ENCODE peak calls at places on chromosomes 2 and 18, in four cellular contexts. S, H, M and V are unnamed samples.

GRCh38 chr2:151827564-151828142 is 568 bp downstream of the ARL5A start:
- DNase-seq in S (no peak), H (peak; percentile 28), M (peak; percentile 31), V (peak; percentile 25)

GRCh38 chr2:23760746-23761145 is 166.2 kb downstream of the ATAD2B start:
- DNase-seq in S (no peak), H (peak; percentile 84), M (peak; percentile 79), V (no peak)

GRCh38 chr2:216880509-216881184 is 20.8 kb upstream of the TNP1 start:
- DNase-seq in S (no peak), H (peak; percentile 23), M (peak; percentile 3), V (peak; percentile 66)

GRCh38 chr2:33291278-33292013 is 185.0 kb upstream of the RASGRP3 start:
- DNase-seq in S (no peak), H (peak; percentile 72), M (peak; percentile 90), V (no peak)

GRCh38 chr18:60198063-60198462 is 174.5 kb downstream of the MC4R start:
- DNase-seq in S (no peak), H (peak; percentile 6), M (no peak), V (no peak)

GRCh38 chr2:59174536-59175243 is 933.6 kb upstream of the FANCL start:
- DNase-seq in S (no peak), H (no peak), M (no peak), V (no peak)

GRCh38 chr2:220660277-220661155 is 911.6 kb downstream of the EPHA4 start:
- DNase-seq in S (no peak), H (no peak), M (no peak), V (no peak)

GRCh38 chr18:8930990-8931648 is 171.4 kb upstream of the NDUFV2 start:
- DNase-seq in S (no peak), H (peak; percentile 56), M (no peak), V (no peak)

DNA sequence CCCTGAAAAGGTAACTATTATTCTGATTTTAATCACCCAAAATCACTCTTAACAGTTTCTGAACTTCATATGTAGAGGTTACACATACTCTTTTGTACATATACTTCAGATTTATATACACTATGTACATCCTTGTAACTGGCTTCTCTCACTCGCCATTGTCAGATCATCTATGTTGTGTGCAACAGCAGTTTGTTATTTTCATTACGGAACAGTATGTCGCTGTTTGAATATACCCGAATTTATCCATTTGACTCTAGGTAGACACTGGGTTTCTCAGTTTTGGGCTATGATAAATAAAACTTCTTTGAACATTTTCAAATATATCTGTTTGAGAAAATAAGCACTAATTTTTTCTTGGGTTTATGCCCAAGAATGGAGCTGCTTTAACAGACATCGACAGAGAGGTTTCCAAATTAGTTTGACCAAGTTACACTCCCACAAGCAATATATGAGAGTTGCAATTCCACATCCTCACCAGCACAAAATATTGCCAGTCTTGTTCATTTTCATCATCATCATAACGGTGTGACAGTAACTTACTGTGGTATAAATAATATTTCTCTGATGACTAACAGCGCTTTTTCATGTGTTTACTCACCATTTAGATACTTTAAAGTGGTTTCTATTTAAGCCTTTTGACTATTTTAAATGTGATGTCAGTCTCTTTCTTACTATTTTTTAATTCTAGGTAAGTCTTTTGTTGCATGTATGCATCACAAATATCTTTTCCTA is 80.9 kb downstream of the SMC6 start:
- DNase-seq in S (peak; percentile 59), H (peak; percentile 73), M (peak; percentile 65), V (no peak)
- TF ChIP-seq CTCF in S (no peak), H (peak; percentile 13), M (no peak), V (no peak)

GRCh38 chr2:128277961-128278681 is 40.5 kb downstream of the HS6ST1 start:
- DNase-seq in S (no peak), H (no peak), M (no peak), V (no peak)
- TF ChIP-seq CTCF in S (no peak), H (no peak), M (no peak), V (no peak)

GRCh38 chr2:3780477-3781402 is 77.4 kb downstream of the DCDC2C start:
- DNase-seq in S (no peak), H (peak; percentile 92), M (peak; percentile 28), V (peak; percentile 85)
- TF ChIP-seq CTCF in S (peak; percentile 51), H (peak; percentile 97), M (peak; percentile 69), V (peak; percentile 55)

DNA sequence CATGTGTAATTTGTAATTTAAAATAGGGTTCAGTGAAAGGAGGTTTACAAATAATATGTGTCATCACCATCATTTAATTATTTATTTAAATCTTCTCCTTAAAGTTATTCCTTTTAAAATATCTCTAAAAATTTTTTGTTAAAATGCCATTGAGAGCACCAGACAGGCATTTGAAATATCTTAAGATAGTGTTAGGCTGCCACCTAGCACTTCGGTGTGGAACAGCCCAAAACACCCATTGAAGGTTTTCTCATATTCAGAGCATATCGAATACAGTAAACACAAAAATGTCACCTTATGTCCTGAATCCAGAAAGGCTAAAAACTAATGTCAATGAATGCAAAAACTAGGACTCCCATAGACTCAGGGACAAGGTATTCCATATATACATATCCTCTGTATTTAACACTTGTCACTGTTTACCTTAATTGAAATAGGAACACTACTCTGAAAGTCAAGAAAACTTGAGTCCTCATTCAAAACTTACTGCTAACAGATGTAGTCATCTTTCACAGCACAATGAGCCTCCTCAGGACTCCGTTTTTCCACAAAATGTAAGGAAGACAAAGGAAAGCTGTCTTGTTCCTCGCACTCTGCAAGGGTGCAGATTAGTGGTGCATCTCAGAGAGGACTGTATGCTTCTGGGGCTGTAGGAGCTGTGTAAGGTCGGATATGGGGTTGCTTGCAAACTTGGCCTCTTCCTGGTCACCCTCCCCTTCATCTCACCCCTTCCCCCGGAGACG is 329.5 kb downstream of the PAX3 start:
- DNase-seq in S (peak; percentile 4), H (peak; percentile 65), M (peak; percentile 57), V (peak; percentile 2)
- TF ChIP-seq CTCF in S (peak; percentile 65), H (peak; percentile 77), M (peak; percentile 77), V (peak; percentile 49)

DNA sequence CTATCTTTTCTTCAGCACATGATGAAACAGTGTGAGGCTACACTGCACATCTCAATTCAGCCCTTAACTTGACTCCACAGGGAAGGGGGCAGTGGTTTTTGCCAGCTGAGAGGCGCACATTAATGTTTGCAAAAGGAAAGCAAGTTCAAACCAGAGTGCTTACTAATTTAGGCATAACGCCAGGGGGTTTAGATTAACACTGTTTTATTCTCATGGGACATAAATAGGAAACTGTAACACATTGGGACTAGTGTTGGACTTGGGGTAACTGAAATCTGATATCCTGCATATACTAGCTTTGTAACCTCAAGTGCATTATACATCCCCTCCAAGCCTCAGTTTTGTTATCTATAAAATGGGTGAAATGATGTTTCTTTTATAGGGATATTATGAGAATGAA is 821.2 kb upstream of the ID2 start:
- DNase-seq in S (no peak), H (peak; percentile 45), M (peak; percentile 69), V (no peak)
- TF ChIP-seq CTCF in S (no peak), H (no peak), M (no peak), V (no peak)

DNA sequence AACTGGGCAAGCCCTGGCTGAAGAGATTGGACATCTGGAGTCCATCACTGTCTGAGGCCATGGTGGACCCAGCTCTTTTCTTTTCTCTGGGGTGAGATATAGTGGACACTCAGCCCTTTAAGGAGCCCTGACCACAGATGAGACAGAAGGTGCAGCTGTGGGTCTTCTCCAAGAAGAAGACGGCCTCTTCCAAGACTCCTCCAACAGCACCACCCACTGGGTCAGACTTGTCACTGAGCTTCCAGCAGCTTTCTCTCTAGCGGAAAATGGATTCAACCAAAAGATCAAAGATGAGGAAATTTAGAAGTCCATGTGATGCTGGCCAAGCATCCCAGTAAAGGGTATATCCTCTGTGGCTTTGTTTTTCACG is 27.3 kb downstream of the TWIST2 start:
- DNase-seq in S (no peak), H (peak; percentile 75), M (peak; percentile 28), V (no peak)
- TF ChIP-seq CTCF in S (peak; percentile 52), H (peak; percentile 72), M (peak; percentile 17), V (no peak)

GRCh38 chr2:174605687-174606086 is 8.1 kb upstream of the WIPF1 start:
- DNase-seq in S (no peak), H (peak; percentile 76), M (peak; percentile 57), V (no peak)
- TF ChIP-seq CTCF in S (peak; percentile 57), H (peak; percentile 68), M (peak; percentile 73), V (peak; percentile 83)

GRCh38 chr2:225400546-225400945 is 1.0 kb downstream of the NYAP2 start:
- DNase-seq in S (no peak), H (no peak), M (no peak), V (no peak)

GRCh38 chr2:225401001-225401400 is 1.5 kb downstream of the NYAP2 start:
- DNase-seq in S (no peak), H (no peak), M (no peak), V (no peak)

GRCh38 chr2:225400060-225400511 is 576 bp downstream of the NYAP2 start:
- DNase-seq in S (peak; percentile 3), H (peak; percentile 83), M (peak; percentile 74), V (peak; percentile 15)

GRCh38 chr2:225399509-225399908 is at the start of gene NYAP2:
- DNase-seq in S (no peak), H (no peak), M (no peak), V (no peak)

GRCh38 chr2:225398372-225398771 is 1.1 kb upstream of the NYAP2 start:
- DNase-seq in S (no peak), H (no peak), M (no peak), V (no peak)
- TF ChIP-seq CTCF in S (no peak), H (no peak), M (no peak), V (no peak)

GRCh38 chr2:28956415-28956826 is 24.7 kb upstream of the TOGARAM2 start:
- DNase-seq in S (no peak), H (peak; percentile 70), M (no peak), V (peak; percentile 72)
- TF ChIP-seq CTCF in S (peak; percentile 45), H (peak; percentile 64), M (peak; percentile 40), V (no peak)